ENCODE peak calls at places on chromosomes 3 and 15, in ten cellular contexts. B is H7, N is GM23338, S is HAP-1, Y is cardiac muscle cell, V is spleen, E is mesendoderm, W is IMR-90, A is mammary epithelial cell, J is PC-9. H is an unnamed sample.

GRCh38 chr3:156628095-156628690 is 46.2 kb upstream of the TIPARP start:
- DNase-seq in J (no peak), Y (no peak), A (no peak), W (peak; percentile 22), N (peak; percentile 38), S (no peak), E (peak; percentile 64), V (no peak), B (no peak), H (no peak)

GRCh38 chr3:194715022-194715800 is 29.5 kb downstream of the FAM43A start:
- DNase-seq in A (peak; percentile 79), E (peak; percentile 85), S (no peak), Y (no peak), W (no peak), B (no peak), V (no peak), N (no peak), J (peak; percentile 82), H (no peak)

GRCh38 chr15:45228931-45229330 is 23.1 kb upstream of the SLC28A2 start:
- DNase-seq in W (no peak), B (no peak), A (no peak), J (no peak), Y (no peak), V (no peak), S (no peak), N (no peak), E (no peak), H (no peak)

GRCh38 chr15:90184119-90184785 is 16.9 kb upstream of the SEMA4B start:
- DNase-seq in J (peak; percentile 79), B (peak; percentile 46), W (no peak), E (no peak), V (peak; percentile 86), Y (peak; percentile 87), N (peak; percentile 52), A (peak; percentile 88), S (no peak), H (peak; percentile 30)

GRCh38 chr3:31868246-31868645 is 112.8 kb downstream of the OSBPL10 start:
- DNase-seq in W (no peak), B (peak; percentile 52), S (no peak), N (no peak), J (no peak), Y (no peak), A (no peak), E (peak; percentile 67), V (no peak), H (no peak)

GRCh38 chr15:39192376-39192775 is 388.5 kb upstream of the THBS1 start:
- DNase-seq in B (no peak), W (no peak), N (no peak), J (no peak), Y (no peak), A (no peak), V (no peak), E (no peak), S (no peak), H (no peak)

GRCh38 chr3:61650276-61650675 is 88.9 kb downstream of the PTPRG start:
- DNase-seq in Y (no peak), N (no peak), J (no peak), B (no peak), W (peak; percentile 85), A (peak; percentile 70), E (no peak), S (no peak), V (no peak), H (peak; percentile 90)

GRCh38 chr3:164351126-164351525 is 727.2 kb downstream of the SI start:
- DNase-seq in S (no peak), N (no peak), A (no peak), B (no peak), J (no peak), W (no peak), V (no peak), Y (no peak), E (no peak), H (no peak)

GRCh38 chr15:90099868-90100854 is 2.1 kb downstream of the IDH2 start:
- DNase-seq in A (peak; percentile 56), Y (no peak), V (peak; percentile 69), J (peak; percentile 53), W (peak; percentile 53), B (peak; percentile 14), E (no peak), S (no peak), N (no peak), H (peak; percentile 71)

GRCh38 chr15:74787251-74788041 is 5.6 kb downstream of the CSK start:
- DNase-seq in W (peak; percentile 71), E (peak; percentile 93), J (peak; percentile 37), S (peak; percentile 76), N (peak; percentile 90), Y (peak; percentile 58), V (peak; percentile 97), B (peak; percentile 92), A (peak; percentile 55), H (no peak)

GRCh38 chr15:88938802-88939485 is 25.8 kb upstream of the MFGE8 start:
- DNase-seq in N (peak; percentile 74), Y (no peak), V (no peak), E (peak; percentile 28), J (no peak), W (no peak), S (no peak), A (no peak), B (peak; percentile 24), H (no peak)

GRCh38 chr3:108092556-108092955 is 1.7 kb upstream of the CD47 start:
- DNase-seq in V (no peak), S (no peak), N (no peak), E (no peak), Y (no peak), W (no peak), A (no peak), J (no peak), B (no peak), H (no peak)

GRCh38 chr3:146100825-146101444 is 60.0 kb downstream of the PLOD2 start:
- DNase-seq in N (no peak), S (no peak), Y (no peak), E (no peak), J (no peak), V (no peak), B (no peak), A (no peak), W (peak; percentile 28), H (no peak)

GRCh38 chr3:50068134-50068533 is 20.6 kb upstream of the RBM5 start:
- DNase-seq in Y (no peak), N (no peak), A (peak; percentile 35), J (no peak), V (no peak), W (peak; percentile 35), B (no peak), E (no peak), S (no peak), H (no peak)

GRCh38 chr3:64079369-64080160 is 56.3 kb upstream of the PSMD6 start:
- DNase-seq in S (no peak), Y (no peak), A (no peak), V (no peak), E (no peak), B (no peak), J (no peak), W (peak; percentile 36), N (no peak), H (no peak)

GRCh38 chr15:50145451-50145872 is 26.4 kb upstream of the ATP8B4 start:
- DNase-seq in J (no peak), S (peak; percentile 62), B (peak; percentile 45), V (no peak), E (peak; percentile 90), N (peak; percentile 85), W (peak; percentile 88), Y (peak; percentile 79), A (peak; percentile 63), H (no peak)

GRCh38 chr15:41622901-41623300 is 37.3 kb upstream of the MGA start:
- DNase-seq in A (no peak), W (no peak), N (no peak), B (no peak), J (no peak), Y (no peak), E (no peak), S (no peak), V (no peak), H (no peak)

DNA sequence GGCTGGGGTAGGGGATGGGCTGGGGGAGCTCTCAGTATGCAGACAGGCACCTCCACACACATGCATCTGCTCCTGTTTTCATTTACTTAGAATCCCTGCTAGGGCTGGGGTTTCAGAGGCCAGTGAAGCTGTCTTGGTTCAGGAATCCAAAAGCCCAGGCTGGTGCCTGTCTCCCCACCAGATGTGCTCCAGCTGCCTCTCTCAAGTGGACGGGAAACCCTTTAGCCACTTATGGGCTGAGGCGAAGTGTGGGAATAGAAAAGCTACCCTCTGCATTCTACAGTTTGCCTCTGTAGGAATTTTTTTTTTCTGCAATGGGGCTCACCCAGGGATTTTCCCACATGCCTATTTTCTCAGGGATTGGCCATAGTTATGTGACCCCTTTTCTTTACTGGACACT is 72.5 kb downstream of the ATP2B2 start:
- DNase-seq in V (peak; percentile 37), Y (peak; percentile 52), W (peak; percentile 21), A (no peak), J (no peak), B (no peak), S (no peak), N (no peak), E (no peak), H (no peak)
- H3K27me3 ChIP-seq in V (no peaks in the 10 kb centered on the region), Y (no peaks in the 10 kb centered on the region), W (peaks cover 11% of the 10 kb centered on the region), A (no peaks in the 10 kb centered on the region), J (peaks cover 78% of the 10 kb centered on the region), B (no peaks in the 10 kb centered on the region), S (no peaks in the 10 kb centered on the region), N (no peaks in the 10 kb centered on the region), E (no peaks in the 10 kb centered on the region), H (peaks cover 6% of the 10 kb centered on the region)

GRCh38 chr15:65385868-65386253 is 8.1 kb upstream of the IGDCC3 start:
- DNase-seq in B (no peak), S (no peak), A (no peak), W (no peak), V (no peak), Y (no peak), J (no peak), E (no peak), N (no peak), H (no peak)
- H3K27me3 ChIP-seq in B (no peaks in the 10 kb centered on the region), S (no peaks in the 10 kb centered on the region), A (no peaks in the 10 kb centered on the region), W (peaks cover 15% of the 10 kb centered on the region), V (no peaks in the 10 kb centered on the region), Y (no peaks in the 10 kb centered on the region), J (peaks cover 20% of the 10 kb centered on the region), E (no peaks in the 10 kb centered on the region), N (peaks cover 7% of the 10 kb centered on the region), H (peaks cover 4% of the 10 kb centered on the region)

DNA sequence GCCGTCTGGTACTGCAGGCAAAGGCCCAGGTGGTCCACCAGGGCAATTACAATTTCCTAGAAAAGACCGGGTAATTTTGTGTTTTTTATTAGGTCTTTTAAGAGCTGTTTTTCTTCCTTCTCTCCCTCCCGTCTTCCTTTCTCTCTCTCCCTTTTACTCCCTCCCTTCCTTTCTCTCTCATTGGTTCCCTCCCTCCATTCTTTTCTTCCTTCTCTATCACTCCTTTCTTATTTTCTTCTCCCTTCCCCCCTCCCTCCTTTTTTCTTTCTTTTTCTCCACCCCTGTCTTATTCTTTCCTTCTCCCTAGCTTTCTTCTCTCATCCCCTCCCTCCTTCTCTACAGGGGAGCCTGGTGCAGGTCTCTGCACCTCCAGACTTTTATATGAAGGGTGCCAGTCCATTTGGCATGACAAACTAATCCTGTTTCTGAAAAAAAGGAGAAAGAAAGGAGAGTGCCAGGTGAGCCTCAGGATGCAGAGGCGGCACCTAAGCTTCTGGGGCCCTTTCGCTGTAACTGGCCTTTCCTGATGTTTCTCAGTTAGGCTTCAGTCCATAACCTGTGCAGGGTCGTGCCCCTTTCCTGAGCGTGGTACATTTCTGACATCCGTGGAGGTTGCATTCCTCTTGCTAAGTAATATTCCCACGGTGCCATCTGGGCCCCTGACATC is 9.1 kb upstream of the ONECUT1 start:
- DNase-seq in S (no peak), A (no peak), E (no peak), J (no peak), V (no peak), B (no peak), Y (no peak), W (no peak), N (no peak), H (no peak)
- H3K27me3 ChIP-seq in S (peaks cover 15% of the 10 kb centered on the region), A (peaks cover 73% of the 10 kb centered on the region), E (peaks cover 61% of the 10 kb centered on the region), J (peaks cover 58% of the 10 kb centered on the region), V (peaks cover 94% of the 10 kb centered on the region), B (peaks cover 94% of the 10 kb centered on the region), Y (peaks cover 100% of the 10 kb centered on the region), W (peaks cover 95% of the 10 kb centered on the region), N (peaks cover 96% of the 10 kb centered on the region), H (peaks cover 84% of the 10 kb centered on the region)

GRCh38 chr3:16998236-16998923 is 113.6 kb downstream of the PLCL2 start:
- DNase-seq in S (no peak), N (no peak), A (no peak), J (no peak), E (no peak), B (no peak), V (no peak), Y (no peak), W (no peak), H (no peak)
- H3K27me3 ChIP-seq in S (no peaks in the 10 kb centered on the region), N (peaks cover 96% of the 10 kb centered on the region), A (peaks cover 2% of the 10 kb centered on the region), J (no peaks in the 10 kb centered on the region), E (peaks cover 2% of the 10 kb centered on the region), B (peaks cover 76% of the 10 kb centered on the region), V (no peaks in the 10 kb centered on the region), Y (peaks cover 11% of the 10 kb centered on the region), W (no peaks in the 10 kb centered on the region), H (no peaks in the 10 kb centered on the region)